ENCODE peak calls at places on chromosomes 13 and 19, in four cellular contexts. X is GM23248, O is mesendoderm, K is trophoblast cell. F is an unnamed sample. For H3K79me2, the result is how much of the 10 kb centered on the place peaks cover.

GRCh38 chr13:25233861-25234260 is 53.4 kb downstream of the MTMR6 start:
- DNase-seq in X (no peak), O (no peak), K (no peak), F (no peak)

GRCh38 chr19:33302175-33302973 is at the start of gene CEBPA:
- DNase-seq in X (peak), O (peak), K (peak), F (peak)

GRCh38 chr13:95553614-95554385 is 1.3 kb downstream of the CLDN10 start:
- DNase-seq in X (no peak), O (peak), K (peak), F (peak)

GRCh38 chr13:20721454-20722357 is 18.2 kb downstream of the IL17D start:
- DNase-seq in X (peak), O (peak), K (peak), F (peak)

GRCh38 chr19:56603829-56604228 is 8.7 kb downstream of the ZNF71 start:
- DNase-seq in X (peak), O (no peak), K (no peak), F (no peak)

GRCh38 chr19:16078311-16078758 is 2.0 kb downstream of the TPM4 start:
- DNase-seq in X (peak), O (peak), K (no peak), F (peak)

GRCh38 chr19:2634228-2634951 is 68.1 kb downstream of the GNG7 start:
- DNase-seq in X (no peak), O (no peak), K (no peak), F (no peak)

GRCh38 chr13:23212621-23213020 is 31.8 kb downstream of the SGCG start:
- DNase-seq in X (no peak), O (peak), K (no peak), F (no peak)

GRCh38 chr19:51457351-51458013 is 772 bp downstream of the SIGLEC8 start:
- DNase-seq in X (no peak), O (no peak), K (no peak), F (no peak)

GRCh38 chr19:19039901-19040300 is 6.5 kb downstream of the ARMC6 start:
- DNase-seq in X (no peak), O (no peak), K (no peak), F (no peak)

GRCh38 chr13:49669735-49670309 is 21.5 kb downstream of the EBPL start:
- DNase-seq in X (peak), O (peak), K (peak), F (peak)

GRCh38 chr19:12075538-12076139 is 11.1 kb downstream of the ZNF844 start:
- DNase-seq in X (peak), O (no peak), K (no peak), F (no peak)

GRCh38 chr13:112744306-112745021 is 54.6 kb downstream of the ATP11A start:
- DNase-seq in X (peak), O (no peak), K (peak), F (no peak)

GRCh38 chr19:33802001-33802400 is 5.3 kb downstream of the KCTD15 start:
- DNase-seq in X (no peak), O (no peak), K (no peak), F (no peak)

GRCh38 chr13:36029171-36029570 is 102.0 kb downstream of the DCLK1 start:
- DNase-seq in X (peak), O (no peak), K (no peak), F (no peak)

GRCh38 chr13:26017932-26018690 is 33.7 kb downstream of the SHISA2 start:
- DNase-seq in X (peak), O (no peak), K (no peak), F (no peak)

GRCh38 chr19:57231686-57232085 is 863 bp downstream of the AURKC start:
- DNase-seq in X (no peak), O (peak), K (no peak), F (no peak)

GRCh38 chr13:113573065-113573464 is 11.5 kb upstream of the TFDP1 start:
- DNase-seq in X (no peak), O (no peak), K (no peak), F (no peak)

GRCh38 chr19:22118132-22118531 is 65.8 kb downstream of the ZNF257 start:
- DNase-seq in X (no peak), O (no peak), K (no peak), F (no peak)

GRCh38 chr19:17209126-17210036 is 5.8 kb upstream of the USE1 start:
- DNase-seq in X (peak), O (peak), K (peak), F (peak)
- H3K9ac ChIP-seq in X (no peak), O (peak), K (no peak), F (no peak)

GRCh38 chr13:29561918-29562317 is 33.6 kb downstream of the SLC7A1 start:
- DNase-seq in X (no peak), O (no peak), K (no peak), F (no peak)

GRCh38 chr13:29551214-29551613 is 44.3 kb downstream of the SLC7A1 start:
- DNase-seq in X (peak), O (no peak), K (no peak), F (no peak)

DNA sequence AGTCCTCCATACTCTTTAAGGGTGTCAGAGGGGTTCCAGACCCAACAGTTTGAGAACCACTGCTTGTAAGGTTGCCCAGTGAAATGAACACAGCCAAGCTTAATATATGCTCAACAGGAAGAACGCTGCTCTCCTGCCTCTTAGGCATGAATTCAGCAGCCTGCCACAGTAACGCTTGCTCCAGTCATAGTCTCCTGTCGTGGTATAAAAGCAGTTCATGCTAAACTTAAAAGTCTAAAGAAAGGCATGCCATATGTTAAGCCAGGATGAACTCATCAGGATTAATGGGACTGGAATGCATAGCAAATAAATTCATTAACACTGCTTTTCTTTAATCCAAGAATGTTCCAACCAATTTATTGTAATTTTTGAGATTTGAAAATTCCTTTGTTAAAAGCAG is 38.7 kb downstream of the SLC7A1 start:
- DNase-seq in X (no peak), O (no peak), K (no peak), F (no peak)
- H3K79me2 ChIP-seq in X (half or more), O (under half), K (under half), F (under half)

GRCh38 chr13:45849408-45849807 is 2.1 kb downstream of the SIAH3 start:
- DNase-seq in X (no peak), O (no peak), K (no peak), F (no peak)

GRCh38 chr13:45846681-45847080 is 4.9 kb downstream of the SIAH3 start:
- DNase-seq in X (no peak), O (no peak), K (no peak), F (no peak)

GRCh38 chr13:45847554-45848224 is 3.9 kb downstream of the SIAH3 start:
- DNase-seq in X (no peak), O (no peak), K (no peak), F (no peak)

GRCh38 chr13:45850020-45850613 is 1.4 kb downstream of the SIAH3 start:
- DNase-seq in X (no peak), O (peak), K (no peak), F (peak)

DNA sequence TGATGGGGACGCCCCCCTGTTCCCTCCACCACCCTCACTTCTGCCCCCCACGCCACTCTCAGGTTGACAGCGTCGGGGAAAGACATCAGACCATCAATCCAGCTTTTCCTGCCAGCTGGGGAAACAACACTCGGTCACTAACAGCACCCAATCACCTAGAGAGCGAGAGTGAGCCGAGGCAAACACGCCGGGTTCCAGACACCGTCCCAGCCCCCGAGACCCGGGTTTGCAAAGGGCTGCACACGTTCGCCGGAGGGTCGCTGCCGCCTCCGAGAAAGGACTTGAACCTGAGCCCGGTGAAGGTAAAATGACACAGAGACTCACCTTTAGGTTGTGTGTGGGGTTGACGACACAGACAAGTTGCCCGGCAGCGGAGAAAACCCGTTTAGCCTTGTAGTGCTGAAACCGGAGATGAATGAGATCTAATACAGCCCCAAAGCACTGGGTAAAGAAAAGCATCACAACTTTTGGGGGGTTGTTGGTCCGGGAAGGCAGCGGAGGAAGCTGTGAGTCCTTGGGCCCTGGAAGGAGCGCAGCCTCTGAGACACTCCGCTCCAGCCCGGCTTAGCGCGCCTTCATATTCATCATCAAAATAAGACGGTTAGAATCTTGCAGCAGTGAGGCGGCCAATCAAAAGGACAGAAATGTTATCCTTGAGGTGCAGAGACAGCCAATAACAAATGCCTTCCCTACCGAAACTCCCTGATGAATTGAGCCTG is at the start of gene SIAH3:
- DNase-seq in X (peak), O (peak), K (no peak), F (peak)
- H3K9ac ChIP-seq in X (no peak), O (peak), K (no peak), F (no peak)

DNA sequence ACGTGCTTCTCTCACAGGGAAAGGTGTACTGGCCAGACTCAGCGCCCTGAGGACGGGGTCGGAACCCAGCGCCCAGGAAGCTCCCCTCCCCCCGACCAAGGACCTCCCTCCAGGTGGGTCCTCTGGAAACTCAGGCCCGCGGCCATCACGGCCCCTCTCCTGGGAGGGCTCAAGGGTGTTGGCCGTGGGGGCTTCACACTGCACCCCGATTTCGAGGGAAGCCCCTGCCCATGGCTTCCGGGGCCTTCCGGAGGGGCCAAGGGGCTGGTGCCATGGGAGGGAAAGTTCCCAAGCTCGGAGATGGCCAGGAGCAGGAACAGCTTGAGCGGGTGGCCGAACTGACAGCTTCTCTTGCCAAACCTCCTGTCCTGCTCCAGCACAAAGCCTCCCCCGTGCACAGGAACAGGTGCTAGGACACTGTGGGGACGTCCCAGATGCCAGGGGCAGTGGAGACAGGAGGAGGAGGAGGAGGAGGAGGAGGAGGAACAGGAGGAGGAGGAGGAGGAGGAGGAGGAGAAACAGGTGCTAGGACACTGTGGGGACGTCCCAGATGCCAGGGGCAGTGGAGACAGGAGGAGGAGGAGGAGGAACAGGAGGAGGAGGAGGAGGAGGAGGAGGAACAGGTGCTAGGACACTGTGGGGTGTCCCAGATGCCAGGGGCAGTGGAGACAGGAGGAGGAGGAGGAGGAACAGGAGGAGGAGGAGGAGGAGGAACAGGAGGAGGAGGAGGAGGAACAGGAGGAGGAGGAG is 10.0 kb downstream of the SBNO2 start:
- DNase-seq in X (no peak), O (no peak), K (no peak), F (no peak)
- H3K79me2 ChIP-seq in X (half or more), O (under half), K (under half), F (under half)

DNA sequence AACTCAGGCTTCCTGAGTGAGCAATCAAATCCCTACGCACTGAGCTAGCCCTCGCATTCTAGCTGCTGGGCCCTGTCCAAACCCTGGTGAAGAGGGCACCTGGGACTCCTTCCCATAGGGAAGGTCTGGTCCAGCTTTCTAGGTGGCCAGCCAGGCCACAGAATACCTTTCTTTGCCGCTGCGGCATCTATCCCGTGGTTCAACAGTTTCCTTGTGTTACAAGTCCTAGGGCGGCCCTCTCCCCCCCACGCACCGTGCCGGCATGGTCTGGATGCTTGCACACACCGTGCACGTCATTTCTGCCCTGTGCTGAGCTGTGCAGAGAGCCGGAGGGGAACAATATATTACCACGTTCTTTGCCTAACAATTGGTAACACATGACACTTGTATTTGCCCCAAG is 164.6 kb upstream of the TSHZ3 start:
- DNase-seq in X (no peak), O (no peak), K (no peak), F (no peak)
- H3K9ac ChIP-seq in X (no peak), O (no peak), K (no peak), F (no peak)

F was measured in neural progenitor cell.